ENCODE peak calls at places on chromosomes 5 and 9, in four cellular contexts. T is mesendoderm, L is IMR-90, W is H9. P is an unnamed sample.

GRCh38 chr9:89730715-89731114 is 125.9 kb downstream of the GADD45G start:
- DNase-seq in T (no peak), L (no peak), W (peak), P (no peak)

GRCh38 chr5:40385544-40385943 is 294.2 kb upstream of the PTGER4 start:
- DNase-seq in T (peak), L (peak), W (peak), P (peak)

GRCh38 chr5:74641778-74642542 is 1.4 kb upstream of the ENC1 start:
- DNase-seq in T (peak), L (peak), W (no peak), P (no peak)

GRCh38 chr5:158755221-158755620 is 344.5 kb downstream of the EBF1 start:
- DNase-seq in T (no peak), L (no peak), W (no peak), P (no peak)

GRCh38 chr5:38023799-38024198 is 184.0 kb upstream of the GDNF start:
- DNase-seq in T (no peak), L (no peak), W (no peak), P (no peak)

GRCh38 chr9:110952018-110952864 is 86.0 kb downstream of the LPAR1 start:
- DNase-seq in T (no peak), L (no peak), W (peak), P (no peak)

GRCh38 chr5:56247596-56247995 is 14.5 kb upstream of the ANKRD55 start:
- DNase-seq in T (no peak), L (peak), W (no peak), P (no peak)

GRCh38 chr5:154652746-154653417 is 102.3 kb upstream of the LARP1 start:
- DNase-seq in T (no peak), L (no peak), W (no peak), P (no peak)

GRCh38 chr9:120924698-120925534 is 1.7 kb downstream of the TRAF1 start:
- DNase-seq in T (no peak), L (peak), W (no peak), P (no peak)

GRCh38 chr5:108507631-108508030 is 125.7 kb upstream of the FBXL17 start:
- DNase-seq in T (no peak), L (no peak), W (no peak), P (no peak)

GRCh38 chr9:120236596-120236995 is 343.4 kb downstream of the CDK5RAP2 start:
- DNase-seq in T (peak), L (no peak), W (no peak), P (no peak)

GRCh38 chr9:116653580-116654355 is 33.3 kb upstream of the TRIM32 start:
- DNase-seq in T (no peak), L (no peak), W (no peak), P (no peak)

GRCh38 chr5:58439094-58439644 is 20.7 kb downstream of the PLK2 start:
- DNase-seq in T (no peak), L (no peak), W (no peak), P (no peak)

GRCh38 chr9:112558476-112558875 is 71.8 kb downstream of the KIAA1958 start:
- DNase-seq in T (no peak), L (peak), W (no peak), P (no peak)

GRCh38 chr9:116032683-116033440 is 120.7 kb upstream of the PAPPA start:
- DNase-seq in T (no peak), L (no peak), W (no peak), P (no peak)

GRCh38 chr5:78496373-78496772 is 136.0 kb downstream of the SCAMP1 start:
- DNase-seq in T (peak), L (peak), W (no peak), P (no peak)

DNA sequence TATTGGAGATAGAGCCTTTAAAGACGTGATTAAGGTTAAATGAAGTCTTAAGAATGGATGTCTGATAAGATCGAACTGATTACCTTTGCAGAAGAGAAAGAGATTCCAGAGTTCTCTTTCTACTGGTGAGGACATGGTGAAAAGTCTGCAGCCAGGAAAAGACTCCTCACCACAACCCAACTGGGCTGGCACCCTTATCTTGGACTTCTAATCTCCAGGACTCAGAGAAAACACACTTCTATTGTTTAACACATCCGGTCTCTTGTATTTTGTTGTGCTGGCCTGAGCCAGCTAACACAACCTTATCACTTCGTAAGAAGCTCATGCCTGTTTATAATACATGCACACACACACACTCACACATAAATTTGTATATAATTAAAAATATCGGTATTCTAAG is 489.1 kb downstream of the PRDM9 start:
- DNase-seq in T (peak), L (no peak), W (no peak), P (no peak)
- H3K27ac ChIP-seq in T (no peak), L (no peak), W (no peak), P (no peak)

GRCh38 chr5:59621477-59621876 is 272.0 kb downstream of the PDE4D start:
- DNase-seq in T (no peak), L (no peak), W (no peak), P (no peak)
- H3K56ac ChIP-seq in T (no peak), L (no peak), W (no peak), P (no peak)

GRCh38 chr5:143551765-143552164 is 148.3 kb upstream of the NR3C1 start:
- DNase-seq in T (no peak), L (peak), W (no peak), P (no peak)
- H3K27ac ChIP-seq in T (no peak), L (peak), W (no peak), P (no peak)

DNA sequence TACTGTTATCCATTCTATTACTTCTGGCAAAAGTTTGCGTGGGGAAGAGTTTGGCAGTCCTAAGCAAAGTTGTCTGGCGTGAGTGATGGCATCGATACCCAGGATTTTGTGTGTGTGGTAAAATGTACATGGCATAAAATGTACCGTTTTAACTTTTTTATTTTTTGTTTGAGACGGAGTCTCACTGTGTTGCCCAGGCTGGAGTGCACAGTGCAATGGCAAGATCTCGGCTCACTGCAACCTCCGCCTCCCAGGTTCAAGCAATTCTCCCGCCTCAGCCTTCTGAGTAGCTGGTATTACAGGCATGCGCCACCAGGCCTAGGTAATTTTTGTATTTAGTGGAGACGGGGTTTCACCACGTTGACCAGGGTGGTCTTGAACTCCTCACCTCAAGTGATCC is 55.4 kb upstream of the TJP2 start:
- DNase-seq in T (no peak), L (no peak), W (no peak), P (no peak)
- H3K56ac ChIP-seq in T (no peak), L (no peak), W (no peak), P (no peak)

GRCh38 chr9:137672907-137673791 is 54.3 kb downstream of the EHMT1 start:
- DNase-seq in T (peak), L (peak), W (no peak), P (no peak)
- H3K27ac ChIP-seq in T (no peak), L (no peak), W (no peak), P (no peak)

P was measured in H1.